ENCODE peak calls at places on chromosomes 1 and 21, in four cellular contexts. One of them, this sample, is unnamed.

GRCh38 chr1:110554871-110555801 is 36.2 kb upstream of the KCNA10 start:
- DNase-seq in fibroblast of lung: peak; percentile 13
- DNase-seq in hepatocyte: peak; percentile 63
- DNase-seq in neural progenitor cell: peak; percentile 75
- DNase-seq in this sample: no peak

GRCh38 chr1:42181687-42182086 is 17.1 kb upstream of the GUCA2A start:
- DNase-seq in fibroblast of lung: no peak
- DNase-seq in hepatocyte: no peak
- DNase-seq in neural progenitor cell: no peak
- DNase-seq in this sample: no peak

GRCh38 chr1:180235502-180236239 is 5.6 kb downstream of the LHX4 start:
- DNase-seq in fibroblast of lung: no peak
- DNase-seq in hepatocyte: no peak
- DNase-seq in neural progenitor cell: peak; percentile 67
- DNase-seq in this sample: no peak

GRCh38 chr21:35038772-35039145 is 10.3 kb downstream of the RUNX1 start:
- DNase-seq in fibroblast of lung: no peak
- DNase-seq in hepatocyte: no peak
- DNase-seq in neural progenitor cell: no peak
- DNase-seq in this sample: no peak

GRCh38 chr1:109906160-109906838 is 4.3 kb upstream of the CSF1 start:
- DNase-seq in fibroblast of lung: no peak
- DNase-seq in hepatocyte: no peak
- DNase-seq in neural progenitor cell: no peak
- DNase-seq in this sample: no peak

GRCh38 chr1:180533571-180533987 is 25.2 kb upstream of the OVAAL start:
- DNase-seq in fibroblast of lung: peak; percentile 45
- DNase-seq in hepatocyte: peak; percentile 85
- DNase-seq in neural progenitor cell: peak; percentile 89
- DNase-seq in this sample: no peak

GRCh38 chr21:44006017-44006624 is 6.0 kb upstream of the TRAPPC10 start:
- DNase-seq in fibroblast of lung: peak; percentile 98
- DNase-seq in hepatocyte: peak; percentile 62
- DNase-seq in neural progenitor cell: no peak
- DNase-seq in this sample: peak; percentile 96

GRCh38 chr21:15063821-15064575 is 802 bp downstream of the NRIP1 start:
- DNase-seq in fibroblast of lung: peak; percentile 49
- DNase-seq in hepatocyte: peak; percentile 64
- DNase-seq in neural progenitor cell: peak; percentile 69
- DNase-seq in this sample: peak; percentile 10

GRCh38 chr1:41582351-41582750 is 97.9 kb upstream of the EDN2 start:
- DNase-seq in fibroblast of lung: no peak
- DNase-seq in hepatocyte: no peak
- DNase-seq in neural progenitor cell: no peak
- DNase-seq in this sample: no peak

GRCh38 chr1:3904006-3904842 is 4.2 kb upstream of the C1orf174 start:
- DNase-seq in fibroblast of lung: no peak
- DNase-seq in hepatocyte: no peak
- DNase-seq in neural progenitor cell: no peak
- DNase-seq in this sample: no peak

GRCh38 chr1:95127380-95127779 is 10.2 kb downstream of the TLCD4 start:
- DNase-seq in fibroblast of lung: no peak
- DNase-seq in hepatocyte: no peak
- DNase-seq in neural progenitor cell: no peak
- DNase-seq in this sample: no peak

GRCh38 chr1:220734571-220735326 is 13.4 kb upstream of the MTARC2 start:
- DNase-seq in fibroblast of lung: peak; percentile 82
- DNase-seq in hepatocyte: peak; percentile 75
- DNase-seq in neural progenitor cell: no peak
- DNase-seq in this sample: peak; percentile 75

GRCh38 chr1:51283977-51284376 is 46.4 kb downstream of the TTC39A start:
- DNase-seq in fibroblast of lung: no peak
- DNase-seq in hepatocyte: no peak
- DNase-seq in neural progenitor cell: no peak
- DNase-seq in this sample: no peak

GRCh38 chr1:172383541-172383940 is 36.9 kb upstream of the C1orf105 start:
- DNase-seq in fibroblast of lung: peak; percentile 88
- DNase-seq in hepatocyte: peak; percentile 39
- DNase-seq in neural progenitor cell: no peak
- DNase-seq in this sample: peak; percentile 83

GRCh38 chr1:21490774-21491482 is 18.3 kb upstream of the ALPL start:
- DNase-seq in fibroblast of lung: peak; percentile 52
- DNase-seq in hepatocyte: peak; percentile 80
- DNase-seq in neural progenitor cell: peak; percentile 81
- DNase-seq in this sample: peak; percentile 29

GRCh38 chr1:246583448-246584185 is 17.4 kb downstream of the CNST start:
- DNase-seq in fibroblast of lung: no peak
- DNase-seq in hepatocyte: peak; percentile 34
- DNase-seq in neural progenitor cell: no peak
- DNase-seq in this sample: no peak

GRCh38 chr21:45768011-45768740 is 124.7 kb downstream of the PCBP3 start:
- DNase-seq in fibroblast of lung: peak; percentile 64
- DNase-seq in hepatocyte: no peak
- DNase-seq in neural progenitor cell: no peak
- DNase-seq in this sample: peak; percentile 57

GRCh38 chr1:109017134-109017533 is 24.8 kb downstream of the WDR47 start:
- DNase-seq in fibroblast of lung: no peak
- DNase-seq in hepatocyte: no peak
- DNase-seq in neural progenitor cell: no peak
- DNase-seq in this sample: no peak

GRCh38 chr1:46444466-46444865 is 45.2 kb upstream of the DMBX1 start:
- DNase-seq in fibroblast of lung: no peak
- DNase-seq in hepatocyte: no peak
- DNase-seq in neural progenitor cell: no peak
- DNase-seq in this sample: no peak

GRCh38 chr1:111320066-111320879 is 29.6 kb downstream of the CHIA start:
- DNase-seq in fibroblast of lung: no peak
- DNase-seq in hepatocyte: no peak
- DNase-seq in neural progenitor cell: no peak
- DNase-seq in this sample: no peak

GRCh38 chr1:69523032-69523431 is 44.7 kb upstream of the LRRC7 start:
- DNase-seq in fibroblast of lung: peak; percentile 93
- DNase-seq in hepatocyte: peak; percentile 12
- DNase-seq in neural progenitor cell: no peak
- DNase-seq in this sample: peak; percentile 92

GRCh38 chr1:155003227-155003765 is 694 bp downstream of the ZBTB7B start:
- DNase-seq in fibroblast of lung: peak; percentile 42
- DNase-seq in hepatocyte: peak; percentile 63
- DNase-seq in neural progenitor cell: peak; percentile 62
- DNase-seq in this sample: no peak

GRCh38 chr1:106584127-106584526 is 472.3 kb upstream of the PRMT6 start:
- DNase-seq in fibroblast of lung: peak; percentile 67
- DNase-seq in hepatocyte: no peak
- DNase-seq in neural progenitor cell: no peak
- DNase-seq in this sample: peak; percentile 50

GRCh38 chr1:207289756-207290155 is 31.7 kb upstream of the CD55 start:
- DNase-seq in fibroblast of lung: no peak
- DNase-seq in hepatocyte: no peak
- DNase-seq in neural progenitor cell: no peak
- DNase-seq in this sample: no peak

GRCh38 chr21:40129809-40130208 is 262.6 kb downstream of the PCP4 start:
- DNase-seq in fibroblast of lung: no peak
- DNase-seq in hepatocyte: no peak
- DNase-seq in neural progenitor cell: no peak
- DNase-seq in this sample: no peak

GRCh38 chr1:100440075-100440809 is 87.9 kb downstream of the CDC14A start:
- DNase-seq in fibroblast of lung: no peak
- DNase-seq in hepatocyte: peak; percentile 44
- DNase-seq in neural progenitor cell: no peak
- DNase-seq in this sample: no peak

GRCh38 chr1:5232537-5232936 is 578.1 kb downstream of the AJAP1 start:
- DNase-seq in fibroblast of lung: no peak
- DNase-seq in hepatocyte: no peak
- DNase-seq in neural progenitor cell: no peak
- DNase-seq in this sample: no peak

GRCh38 chr1:246492611-246493245 is 14.4 kb downstream of the SMYD3 start:
- DNase-seq in fibroblast of lung: peak; percentile 66
- DNase-seq in hepatocyte: peak; percentile 87
- DNase-seq in neural progenitor cell: peak; percentile 81
- DNase-seq in this sample: peak; percentile 50

GRCh38 chr1:23889074-23889473 is 21.0 kb upstream of the FUCA1 start:
- DNase-seq in fibroblast of lung: no peak
- DNase-seq in hepatocyte: no peak
- DNase-seq in neural progenitor cell: no peak
- DNase-seq in this sample: no peak

GRCh38 chr1:10793129-10793651 is 3.3 kb downstream of the CASZ1 start:
- DNase-seq in fibroblast of lung: peak; percentile 35
- DNase-seq in hepatocyte: peak; percentile 54
- DNase-seq in neural progenitor cell: peak; percentile 66
- DNase-seq in this sample: peak; percentile 15

GRCh38 chr1:10788592-10789006 is 7.8 kb downstream of the CASZ1 start:
- DNase-seq in fibroblast of lung: peak; percentile 7
- DNase-seq in hepatocyte: peak; percentile 32
- DNase-seq in neural progenitor cell: peak; percentile 73
- DNase-seq in this sample: no peak

GRCh38 chr1:10789392-10790154 is 6.9 kb downstream of the CASZ1 start:
- DNase-seq in fibroblast of lung: no peak
- DNase-seq in hepatocyte: no peak
- DNase-seq in neural progenitor cell: no peak
- DNase-seq in this sample: no peak

GRCh38 chr1:10790155-10790707 is 6.2 kb downstream of the CASZ1 start:
- DNase-seq in fibroblast of lung: no peak
- DNase-seq in hepatocyte: no peak
- DNase-seq in neural progenitor cell: no peak
- DNase-seq in this sample: no peak

DNA sequence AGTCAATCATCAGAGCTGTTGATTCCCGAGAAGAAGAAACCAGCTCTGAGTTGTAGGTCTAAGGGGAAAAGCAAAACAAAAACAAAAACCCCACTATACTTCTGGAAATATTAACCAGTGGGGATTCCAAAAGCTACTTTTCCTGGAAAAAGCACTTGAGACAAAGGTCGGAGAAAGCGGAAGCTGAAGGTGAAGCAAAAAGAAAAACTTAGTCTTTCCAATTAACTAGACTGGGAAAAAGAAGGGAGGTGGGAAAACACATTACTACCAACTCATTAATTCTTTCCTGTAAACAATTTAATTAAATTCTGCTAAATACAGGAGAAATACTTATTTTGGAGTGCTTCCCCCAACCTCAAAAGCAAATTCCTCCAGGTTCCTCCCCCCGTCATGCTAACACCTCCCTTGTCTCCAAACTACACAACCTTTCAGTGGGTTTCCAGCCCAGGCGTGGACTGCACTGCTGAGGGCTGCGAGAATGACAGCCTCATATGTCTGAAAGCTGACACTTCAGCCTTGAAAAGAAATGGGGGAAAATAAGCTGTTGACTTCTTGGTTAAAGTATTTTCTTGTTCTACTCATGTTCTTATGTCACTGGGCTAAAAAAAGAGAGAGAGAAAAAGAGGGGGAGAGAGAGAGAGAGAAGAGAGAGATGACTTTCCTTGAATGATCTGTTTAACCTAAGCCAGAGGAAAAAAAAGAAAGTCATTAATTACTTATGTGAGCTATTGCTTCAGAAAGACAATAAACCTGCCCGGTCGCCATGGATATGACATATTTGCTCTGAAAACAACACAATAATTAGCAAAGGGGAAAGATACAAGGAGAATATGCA is 5.1 kb downstream of the CASZ1 start:
- DNase-seq in fibroblast of lung: no peak
- DNase-seq in hepatocyte: peak; percentile 55
- DNase-seq in neural progenitor cell: peak; percentile 39
- DNase-seq in this sample: no peak
- TF ChIP-seq EZH2 in fibroblast of lung: no peak
- TF ChIP-seq EZH2 in hepatocyte: no peak
- TF ChIP-seq EZH2 in neural progenitor cell: no peak
- TF ChIP-seq EZH2 in this sample: peak; percentile 57

DNA sequence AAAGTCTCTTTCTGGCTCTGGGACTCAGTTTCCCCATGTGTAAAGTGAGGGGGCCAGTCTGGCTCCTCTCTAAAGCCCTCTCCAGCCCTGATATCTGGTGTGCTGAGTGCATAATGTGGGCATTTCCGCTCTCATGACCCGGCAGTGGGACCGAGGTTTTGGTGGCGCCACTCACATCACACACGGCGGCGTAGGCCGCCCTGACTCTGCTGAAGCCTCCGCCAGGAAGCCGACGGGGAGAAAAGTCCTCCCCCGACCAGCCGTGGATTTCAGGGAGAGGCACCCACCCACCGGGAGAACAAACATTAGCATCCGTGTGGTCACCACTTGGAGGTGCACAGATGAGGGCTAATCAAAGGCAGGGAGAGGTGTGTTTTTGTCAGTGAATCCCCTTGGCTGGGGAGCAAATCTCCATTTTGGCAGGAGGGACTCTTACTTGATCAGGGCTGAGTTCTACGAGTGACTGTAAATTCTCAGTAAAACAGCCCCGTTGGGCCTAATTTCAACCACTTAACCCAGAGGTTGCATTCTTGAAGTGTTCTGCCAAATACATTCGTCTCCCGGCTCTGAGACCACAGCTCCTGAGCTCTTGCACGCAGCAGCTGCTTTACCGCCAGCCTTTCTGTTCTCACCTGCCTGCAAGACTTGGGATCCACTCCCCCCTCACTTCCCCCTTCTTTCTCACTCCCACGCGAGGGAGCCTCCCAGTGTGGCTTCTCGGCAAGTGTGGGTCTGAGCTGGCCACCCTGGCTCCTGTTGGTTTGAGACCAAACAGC is 118.2 kb downstream of the FOXD2 start:
- DNase-seq in fibroblast of lung: peak; percentile 58
- DNase-seq in hepatocyte: peak; percentile 37
- DNase-seq in neural progenitor cell: no peak
- DNase-seq in this sample: peak; percentile 57
- H3K27me3 ChIP-seq in fibroblast of lung: no peaks in the 10 kb centered on the region
- H3K27me3 ChIP-seq in hepatocyte: no peaks in the 10 kb centered on the region
- H3K27me3 ChIP-seq in neural progenitor cell: no peaks in the 10 kb centered on the region
- H3K27me3 ChIP-seq in this sample: peaks cover 18% of the 10 kb centered on the region

DNA sequence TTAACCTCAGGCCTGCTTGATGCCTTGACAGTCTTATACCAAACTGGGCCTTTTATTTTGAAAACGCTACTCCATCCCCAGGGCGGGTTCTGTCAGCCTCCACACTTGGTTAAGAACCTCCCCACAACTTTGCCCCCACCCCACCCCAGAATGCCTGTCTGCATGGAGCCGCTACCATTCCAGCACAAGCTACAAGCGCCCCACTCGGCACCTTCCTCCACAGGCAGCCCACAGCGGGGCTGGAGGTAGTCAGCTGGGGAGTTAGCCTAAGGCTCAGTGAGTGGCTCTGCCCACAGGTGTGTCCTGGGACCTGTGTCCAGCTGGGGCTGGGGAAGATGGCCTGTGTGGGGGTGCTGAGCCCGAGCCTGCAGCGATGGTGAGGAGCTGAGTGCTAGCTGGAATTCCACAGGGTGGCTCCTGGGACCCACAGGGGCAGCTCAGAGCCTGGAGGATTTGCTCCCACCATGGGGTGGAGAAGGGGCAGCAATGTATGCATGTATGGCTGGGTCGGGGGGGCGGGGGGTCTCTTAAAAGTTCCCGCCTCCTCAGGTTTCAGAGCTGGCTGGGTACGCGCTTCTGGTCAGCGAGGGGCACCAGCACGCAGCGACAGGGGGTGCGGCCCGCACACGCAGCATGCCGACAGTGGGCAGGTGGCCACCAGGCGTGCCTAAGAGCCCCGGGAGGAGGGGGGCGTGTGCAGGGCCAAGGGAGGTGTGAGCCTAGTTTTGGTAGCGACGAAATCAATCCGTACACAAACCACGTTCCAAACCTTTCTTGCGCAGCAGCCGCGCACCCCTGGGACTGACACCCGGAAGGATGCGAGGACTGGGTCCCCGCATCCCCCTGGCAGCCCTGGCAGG is 912 bp downstream of the ETNK2 start:
- DNase-seq in fibroblast of lung: no peak
- DNase-seq in hepatocyte: no peak
- DNase-seq in neural progenitor cell: peak; percentile 61
- DNase-seq in this sample: no peak
- TF ChIP-seq EZH2 in fibroblast of lung: peak; percentile 95
- TF ChIP-seq EZH2 in hepatocyte: no peak
- TF ChIP-seq EZH2 in neural progenitor cell: peak; percentile 1
- TF ChIP-seq EZH2 in this sample: peak; percentile 3

GRCh38 chr1:38297852-38298251 is 251.3 kb upstream of the POU3F1 start:
- DNase-seq in fibroblast of lung: peak; percentile 17
- DNase-seq in hepatocyte: no peak
- DNase-seq in neural progenitor cell: no peak
- DNase-seq in this sample: peak; percentile 5
- H3K27me3 ChIP-seq in fibroblast of lung: no peaks in the 10 kb centered on the region
- H3K27me3 ChIP-seq in hepatocyte: peaks cover 15% of the 10 kb centered on the region
- H3K27me3 ChIP-seq in neural progenitor cell: no peaks in the 10 kb centered on the region
- H3K27me3 ChIP-seq in this sample: peaks cover 3% of the 10 kb centered on the region

This sample was measured in astrocyte.